ENCODE peak calls at places on chromosomes 3 and 15, in eight cellular contexts. G is IMR-90, F is pancreas, V is AG04449, R is HFF-Myc, C is upper lobe of left lung, N is colonic mucosa, K is suprapubic skin. E is an unnamed sample.

GRCh38 chr3:36933540-36934296 is 11.1 kb downstream of the TRANK1 start:
- DNase-seq in G (no peak), F (no peak), V (no peak), R (no peak), C (no peak), N (no peak), K (no peak), E (no peak)

GRCh38 chr3:35201221-35201620 is 438.1 kb upstream of the ARPP21 start:
- DNase-seq in G (no peak), F (no peak), V (no peak), R (no peak), C (no peak), N (no peak), K (no peak), E (no peak)

GRCh38 chr15:31024330-31024729 is 32.9 kb upstream of the MTMR10 start:
- DNase-seq in G (peak), F (peak), V (peak), R (peak), C (no peak), N (no peak), K (no peak), E (no peak)

GRCh38 chr3:149717391-149718056 is 34.8 kb downstream of the COMMD2 start:
- DNase-seq in G (peak), F (peak), V (peak), R (peak), C (peak), N (peak), K (no peak), E (no peak)

GRCh38 chr3:4292301-4292700 is 10.9 kb upstream of the SETMAR start:
- DNase-seq in G (no peak), F (no peak), V (no peak), R (no peak), C (no peak), N (no peak), K (no peak), E (no peak)

GRCh38 chr15:74252291-74253080 is 16.4 kb downstream of the CCDC33 start:
- DNase-seq in G (peak), F (no peak), V (no peak), R (no peak), C (no peak), N (no peak), K (no peak), E (no peak)

GRCh38 chr15:65576669-65577068 is 34.3 kb downstream of the INTS14 start:
- DNase-seq in G (peak), F (no peak), V (peak), R (no peak), C (no peak), N (no peak), K (no peak), E (no peak)

GRCh38 chr15:44435893-44436667 is 8.7 kb downstream of the CTDSPL2 start:
- DNase-seq in G (peak), F (no peak), V (no peak), R (no peak), C (no peak), N (no peak), K (no peak), E (no peak)

GRCh38 chr3:100299031-100299430 is 35.5 kb upstream of the NIT2 start:
- DNase-seq in G (no peak), F (no peak), V (no peak), R (no peak), C (no peak), N (no peak), K (no peak), E (no peak)

GRCh38 chr15:68300115-68300940 is 22.8 kb downstream of the FEM1B start:
- DNase-seq in G (no peak), F (no peak), V (no peak), R (no peak), C (no peak), N (peak), K (no peak), E (no peak)

GRCh38 chr15:25173241-25174028 is 218.6 kb downstream of the SNRPN start:
- DNase-seq in G (no peak), F (peak), V (no peak), R (no peak), C (peak), N (peak), K (peak), E (no peak)

GRCh38 chr15:69954726-69955125 is 143.0 kb downstream of the TLE3 start:
- DNase-seq in G (no peak), F (no peak), V (no peak), R (no peak), C (no peak), N (no peak), K (no peak), E (no peak)

GRCh38 chr15:69953816-69954215 is 143.9 kb downstream of the TLE3 start:
- DNase-seq in G (no peak), F (no peak), V (no peak), R (no peak), C (no peak), N (no peak), K (no peak), E (no peak)

GRCh38 chr15:69955240-69955894 is 142.3 kb downstream of the TLE3 start:
- DNase-seq in G (no peak), F (no peak), V (no peak), R (no peak), C (no peak), N (no peak), K (no peak), E (no peak)

GRCh38 chr15:69952210-69952555 is 145.5 kb downstream of the TLE3 start:
- DNase-seq in G (no peak), F (no peak), V (no peak), R (no peak), C (no peak), N (no peak), K (no peak), E (no peak)

GRCh38 chr15:69951511-69952209 is 146.1 kb downstream of the TLE3 start:
- DNase-seq in G (peak), F (no peak), V (no peak), R (no peak), C (no peak), N (no peak), K (no peak), E (no peak)
- TF ChIP-seq CTCF in G (no peak), F (no peak), V (no peak), R (no peak), C (no peak), N (no peak), K (no peak), E (no peak)

GRCh38 chr15:84910928-84911623 is 26.6 kb downstream of the SLC28A1 start:
- DNase-seq in G (no peak), F (peak), V (no peak), R (no peak), C (no peak), N (no peak), K (no peak), E (no peak)

GRCh38 chr15:84907731-84908130 is 23.3 kb downstream of the SLC28A1 start:
- DNase-seq in G (no peak), F (no peak), V (no peak), R (no peak), C (no peak), N (no peak), K (no peak), E (no peak)

GRCh38 chr15:84909782-84910181 is 25.3 kb downstream of the SLC28A1 start:
- DNase-seq in G (no peak), F (no peak), V (no peak), R (no peak), C (no peak), N (no peak), K (no peak), E (no peak)

GRCh38 chr15:84908564-84908963 is 24.1 kb downstream of the SLC28A1 start:
- DNase-seq in G (no peak), F (no peak), V (no peak), R (no peak), C (no peak), N (no peak), K (no peak), E (no peak)

DNA sequence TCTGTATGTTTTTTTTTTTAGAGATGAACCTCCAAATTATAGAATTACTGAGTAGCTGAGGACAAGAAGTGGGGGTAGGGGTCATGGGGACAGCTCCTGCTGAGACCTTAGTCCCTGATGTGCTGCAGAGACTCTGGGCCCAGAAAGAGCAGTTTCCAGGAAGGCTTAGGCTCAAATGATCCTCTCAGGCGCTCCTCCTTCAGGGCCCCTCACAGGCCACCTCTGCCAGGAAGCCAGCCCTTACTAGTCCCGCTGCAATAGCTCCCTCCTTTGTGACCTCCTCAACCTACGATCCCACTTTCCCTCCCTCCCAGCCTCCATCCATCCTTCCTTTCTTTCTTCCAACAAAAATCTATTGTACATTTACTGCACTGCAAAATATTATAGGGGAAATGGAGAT is 24.6 kb downstream of the SLC28A1 start:
- DNase-seq in G (no peak), F (no peak), V (no peak), R (no peak), C (no peak), N (no peak), K (no peak), E (no peak)
- TF ChIP-seq CTCF in G (no peak), F (no peak), V (no peak), R (no peak), C (no peak), N (no peak), K (no peak), E (no peak)

GRCh38 chr3:121488628-121489027 is 57.2 kb downstream of the POLQ start:
- DNase-seq in G (no peak), F (no peak), V (no peak), R (no peak), C (no peak), N (no peak), K (no peak), E (no peak)
- TF ChIP-seq CTCF in G (no peak), F (no peak), V (no peak), R (no peak), C (no peak), N (no peak), K (no peak), E (no peak)

GRCh38 chr3:87228316-87228715 is 1.2 kb downstream of the CHMP2B start:
- DNase-seq in G (peak), F (no peak), V (no peak), R (no peak), C (no peak), N (no peak), K (no peak), E (no peak)

GRCh38 chr3:87229113-87229512 is 2.0 kb downstream of the CHMP2B start:
- DNase-seq in G (no peak), F (no peak), V (no peak), R (no peak), C (no peak), N (no peak), K (no peak), E (no peak)

GRCh38 chr3:87227104-87227834 is at the start of gene CHMP2B:
- DNase-seq in G (peak), F (peak), V (peak), R (peak), C (peak), N (peak), K (peak), E (peak)

GRCh38 chr3:87225659-87226058 is 1.4 kb upstream of the CHMP2B start:
- DNase-seq in G (no peak), F (peak), V (no peak), R (no peak), C (peak), N (peak), K (no peak), E (no peak)

DNA sequence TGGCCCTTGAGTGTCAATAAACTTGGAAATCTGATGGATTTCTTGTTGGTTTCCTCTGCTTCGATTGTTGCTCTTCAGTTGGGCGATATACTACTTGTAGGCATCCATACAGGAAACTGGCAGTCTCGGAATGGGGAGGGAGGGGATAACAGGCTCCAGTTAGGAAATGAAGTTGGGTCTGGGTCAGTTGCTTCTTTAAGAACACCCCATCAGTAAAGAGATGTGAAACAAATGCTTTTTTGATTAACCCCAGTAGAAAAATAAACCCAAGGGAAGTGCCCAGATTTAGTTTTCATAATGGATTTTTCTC is 681 bp downstream of the CHMP2B start:
- DNase-seq in G (peak), F (no peak), V (no peak), R (no peak), C (no peak), N (no peak), K (no peak), E (no peak)
- TF ChIP-seq CTCF in G (no peak), F (no peak), V (no peak), R (no peak), C (no peak), N (no peak), K (no peak), E (no peak)

GRCh38 chr3:50611464-50612233 is at the start of gene CISH:
- DNase-seq in G (peak), F (peak), V (no peak), R (no peak), C (peak), N (peak), K (peak), E (peak)
- TF ChIP-seq CTCF in G (peak), F (no peak), V (peak), R (peak), C (no peak), N (no peak), K (peak), E (peak)

DNA sequence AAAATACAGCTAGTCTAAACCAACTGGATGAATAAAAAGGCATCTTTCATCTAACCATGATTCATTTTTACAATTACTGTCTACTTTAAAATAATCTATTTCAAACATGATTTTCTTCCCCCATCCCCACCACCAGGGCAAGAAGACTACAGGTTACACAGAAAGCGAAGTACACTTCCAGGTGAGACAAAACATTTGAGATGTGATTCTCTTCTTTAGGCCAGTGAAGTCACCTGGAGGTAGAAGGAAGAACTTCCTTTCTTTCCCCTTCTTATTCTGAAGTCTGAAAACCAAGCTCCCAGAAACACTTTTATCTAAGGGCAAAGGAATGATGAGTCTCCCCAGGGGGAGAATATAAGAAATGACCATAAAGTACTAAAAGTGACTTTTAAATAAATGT is 36.7 kb downstream of the SHQ1 start:
- DNase-seq in G (no peak), F (no peak), V (no peak), R (no peak), C (no peak), N (no peak), K (no peak), E (no peak)
- TF ChIP-seq CTCF in G (no peak), F (no peak), V (no peak), R (no peak), C (no peak), N (no peak), K (no peak), E (no peak)

DNA sequence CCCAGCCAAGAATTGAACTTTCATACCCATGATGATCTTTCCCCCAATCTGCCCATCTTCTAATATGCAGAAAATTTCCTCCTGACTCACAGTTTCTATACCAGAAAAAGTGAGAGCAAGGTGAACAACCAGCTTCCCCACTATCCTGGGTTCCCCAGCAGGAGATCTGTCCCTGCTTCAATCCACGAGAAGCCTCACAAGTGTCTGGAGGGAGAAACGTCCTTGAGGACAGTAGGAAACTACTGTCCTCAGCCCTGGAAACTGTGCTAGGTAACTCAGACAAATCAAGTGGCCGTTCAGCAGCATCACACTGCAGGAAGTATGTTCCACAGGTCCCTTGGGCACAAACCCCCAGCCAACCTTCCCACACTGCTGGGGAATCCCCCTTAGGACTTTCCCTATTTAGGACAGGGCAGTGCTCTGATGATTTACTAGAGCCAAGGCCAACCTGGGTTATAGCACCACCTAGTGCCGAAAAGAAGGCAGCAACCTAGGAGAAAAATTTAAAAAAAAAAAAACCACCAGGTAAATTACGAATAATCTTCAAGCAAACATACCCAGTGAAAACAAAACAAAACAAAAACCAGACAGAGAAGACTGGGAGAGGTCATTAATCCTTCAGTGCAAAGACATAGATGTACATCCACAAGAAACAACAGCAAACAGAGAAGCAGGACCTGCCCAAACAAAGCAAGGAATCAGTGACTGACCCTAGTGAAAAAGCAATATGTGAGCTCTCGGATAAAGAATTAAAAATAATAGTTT is 36.0 kb downstream of the MORC1 start:
- DNase-seq in G (peak), F (peak), V (no peak), R (peak), C (peak), N (peak), K (no peak), E (no peak)
- TF ChIP-seq CTCF in G (peak), F (peak), V (peak), R (peak), C (peak), N (peak), K (peak), E (peak)

GRCh38 chr3:47444103-47444502 is 31.6 kb downstream of the SCAP start:
- DNase-seq in G (peak), F (peak), V (no peak), R (no peak), C (no peak), N (no peak), K (peak), E (no peak)

GRCh38 chr3:47443611-47443995 is 32.1 kb downstream of the SCAP start:
- DNase-seq in G (no peak), F (peak), V (no peak), R (no peak), C (no peak), N (peak), K (peak), E (no peak)

GRCh38 chr3:47436180-47436579 is 39.6 kb downstream of the SCAP start:
- DNase-seq in G (no peak), F (peak), V (no peak), R (no peak), C (no peak), N (peak), K (no peak), E (no peak)

GRCh38 chr3:47441796-47442551 is 33.8 kb downstream of the SCAP start:
- DNase-seq in G (no peak), F (peak), V (no peak), R (no peak), C (no peak), N (peak), K (no peak), E (no peak)

DNA sequence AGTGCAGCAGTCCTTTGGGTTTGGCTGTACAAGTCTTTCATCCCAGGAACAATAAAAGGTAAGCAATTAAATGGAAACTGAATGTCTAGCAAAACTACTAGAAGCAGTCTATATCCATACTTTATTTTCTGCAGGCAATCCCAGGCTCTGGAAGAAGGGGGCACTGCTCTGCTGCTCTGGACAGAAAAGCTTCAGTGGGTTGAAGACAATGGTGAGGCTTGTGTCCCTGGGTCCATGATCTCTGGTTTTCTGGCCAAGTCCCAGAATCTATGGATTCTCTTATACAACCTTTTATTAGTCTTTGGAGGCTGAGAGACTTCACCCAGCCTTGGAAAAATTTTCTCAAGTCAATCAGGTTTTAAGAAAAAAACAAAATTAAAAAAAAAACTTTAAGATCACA is 35.6 kb downstream of the SCAP start:
- DNase-seq in G (no peak), F (peak), V (no peak), R (no peak), C (no peak), N (no peak), K (no peak), E (no peak)
- TF ChIP-seq CTCF in G (peak), F (no peak), V (peak), R (no peak), C (no peak), N (no peak), K (no peak), E (no peak)

GRCh38 chr3:182682263-182683229 is 110.8 kb upstream of the ATP11B start:
- DNase-seq in G (peak), F (peak), V (no peak), R (no peak), C (peak), N (peak), K (no peak), E (peak)
- TF ChIP-seq CTCF in G (peak), F (no peak), V (peak), R (no peak), C (peak), N (peak), K (no peak), E (no peak)

E was measured in natural killer cell.